ENCODE peak calls at places on chromosomes 7 and 10, in eight cellular contexts. K, O, Y, V, F, H, R and Z are unnamed samples.

GRCh38 chr7:114944742-114945625 is 23.1 kb downstream of the MDFIC start:
- DNase-seq in K (no peak), O (peak; percentile 63), Y (no peak), V (peak; percentile 61), F (peak; percentile 31), H (no peak), R (no peak), Z (no peak)

GRCh38 chr7:135023622-135024021 is 37.3 kb downstream of the AGBL3 start:
- DNase-seq in K (no peak), O (no peak), Y (no peak), V (no peak), F (no peak), H (no peak), R (no peak), Z (no peak)

GRCh38 chr10:52883996-52884871 is 111.7 kb upstream of the MBL2 start:
- DNase-seq in K (no peak), O (peak; percentile 78), Y (no peak), V (peak; percentile 83), F (peak; percentile 47), H (peak; percentile 91), R (no peak), Z (peak; percentile 96)

GRCh38 chr7:88344956-88345832 is 38.5 kb upstream of the STEAP4 start:
- DNase-seq in K (no peak), O (peak; percentile 76), Y (peak; percentile 88), V (peak; percentile 86), F (peak; percentile 41), H (no peak), R (peak; percentile 80), Z (peak; percentile 68)

GRCh38 chr10:69089638-69090599 is 2.0 kb downstream of the SRGN start:
- DNase-seq in K (peak; percentile 71), O (no peak), Y (no peak), V (no peak), F (peak; percentile 51), H (no peak), R (no peak), Z (no peak)

GRCh38 chr10:101682172-101682825 is 12.7 kb downstream of the FBXW4 start:
- DNase-seq in K (no peak), O (no peak), Y (no peak), V (no peak), F (no peak), H (no peak), R (no peak), Z (no peak)

GRCh38 chr7:36306722-36307121 is 82.9 kb upstream of the ANLN start:
- DNase-seq in K (peak; percentile 31), O (no peak), Y (no peak), V (no peak), F (peak; percentile 15), H (no peak), R (no peak), Z (no peak)

GRCh38 chr10:45602082-45602730 is 70.4 kb downstream of the ZFAND4 start:
- DNase-seq in K (no peak), O (no peak), Y (no peak), V (no peak), F (no peak), H (no peak), R (no peak), Z (no peak)

GRCh38 chr7:150389532-150389816 is 10.3 kb downstream of the ZNF775 start:
- DNase-seq in K (no peak), O (no peak), Y (no peak), V (no peak), F (no peak), H (no peak), R (no peak), Z (no peak)

GRCh38 chr7:14229047-14229446 is 239.6 kb upstream of the ETV1 start:
- DNase-seq in K (no peak), O (no peak), Y (no peak), V (no peak), F (no peak), H (no peak), R (no peak), Z (no peak)

GRCh38 chr10:119289227-119289925 is 82.0 kb downstream of the GRK5 start:
- DNase-seq in K (no peak), O (no peak), Y (no peak), V (no peak), F (peak; percentile 50), H (no peak), R (no peak), Z (no peak)

GRCh38 chr10:77909755-77910375 is 16.7 kb downstream of the DLG5 start:
- DNase-seq in K (no peak), O (peak; percentile 83), Y (no peak), V (no peak), F (peak; percentile 54), H (peak; percentile 49), R (no peak), Z (peak; percentile 80)

GRCh38 chr10:77906863-77907861 is 19.4 kb downstream of the DLG5 start:
- DNase-seq in K (no peak), O (no peak), Y (no peak), V (no peak), F (no peak), H (no peak), R (no peak), Z (no peak)

GRCh38 chr10:77909021-77909754 is 17.4 kb downstream of the DLG5 start:
- DNase-seq in K (no peak), O (no peak), Y (no peak), V (no peak), F (no peak), H (no peak), R (no peak), Z (no peak)

GRCh38 chr10:77910524-77911145 is 15.9 kb downstream of the DLG5 start:
- DNase-seq in K (no peak), O (no peak), Y (no peak), V (no peak), F (no peak), H (no peak), R (no peak), Z (no peak)

DNA sequence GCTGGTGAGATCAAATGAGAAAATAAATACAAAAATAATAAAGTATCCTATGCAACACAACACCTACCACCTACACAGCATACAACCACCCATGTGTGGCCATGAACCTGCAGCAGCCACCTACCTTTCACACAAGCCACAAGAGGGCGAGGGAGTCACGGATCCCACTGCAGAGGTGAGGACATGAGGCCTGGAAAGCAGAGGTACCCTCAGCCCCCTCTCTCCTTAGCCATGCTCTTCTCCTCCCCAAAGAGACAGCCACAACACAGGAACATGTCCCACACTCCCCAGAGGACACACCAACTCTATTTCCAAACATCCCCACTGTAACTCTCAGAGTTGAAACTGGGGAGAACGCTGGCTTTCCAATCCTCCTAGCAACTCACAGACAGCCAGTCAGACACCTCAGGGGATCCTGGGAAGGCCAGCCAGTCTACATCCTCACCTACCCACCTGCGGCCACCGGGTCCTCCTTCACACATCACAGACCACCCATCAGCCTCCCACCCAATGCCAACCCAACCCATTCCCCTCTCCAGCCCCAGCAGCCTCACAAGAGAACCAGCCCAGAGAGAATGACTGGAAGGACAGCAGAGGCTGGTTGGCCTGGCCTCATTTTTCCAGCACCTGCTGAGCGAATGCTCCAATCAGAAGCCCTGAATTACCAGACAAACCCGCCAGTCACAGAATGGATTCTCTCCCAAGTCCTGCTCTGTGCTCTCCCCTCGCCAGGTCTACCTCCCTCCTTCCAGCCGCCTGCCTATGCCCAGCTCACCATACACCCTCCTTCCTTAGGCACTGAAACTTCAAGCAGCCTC is 18.4 kb downstream of the DLG5 start:
- DNase-seq in K (no peak), O (no peak), Y (no peak), V (peak; percentile 85), F (no peak), H (no peak), R (no peak), Z (peak; percentile 56)
- TF ChIP-seq CTCF in K (no peak), O (peak; percentile 18), Y (no peak), V (peak; percentile 84), F (no peak), H (peak; percentile 47), R (no peak), Z (peak; percentile 41)

DNA sequence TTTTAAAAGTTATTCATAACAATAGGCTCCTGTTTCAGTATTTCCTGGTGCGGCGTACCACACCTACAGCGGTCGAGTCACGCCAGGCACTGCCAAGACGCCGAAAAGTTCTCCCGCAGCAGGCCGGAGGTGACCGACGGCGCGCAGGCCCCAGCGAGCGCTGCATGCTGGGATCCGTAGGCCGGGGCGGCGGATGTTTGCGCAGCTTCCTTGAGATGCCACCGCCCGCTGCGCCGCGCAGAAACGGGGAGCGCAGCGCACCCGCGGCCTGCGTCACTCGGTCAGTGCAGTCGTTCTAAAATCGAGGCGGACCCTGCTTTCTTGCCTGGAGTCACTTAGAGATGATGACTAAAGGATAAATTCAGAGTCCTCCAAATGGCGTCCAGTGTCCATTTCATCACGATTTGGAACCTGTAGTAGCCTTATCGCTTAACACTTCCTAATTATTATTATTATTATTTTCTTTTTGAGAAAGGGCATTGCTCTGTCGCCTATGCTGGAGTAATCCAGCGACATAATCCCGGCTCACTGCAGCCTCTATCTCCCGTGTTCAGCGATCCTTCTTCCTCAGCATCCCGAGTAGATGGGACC is 1.3 kb upstream of the KIF11 start:
- DNase-seq in K (peak; percentile 93), O (peak; percentile 95), Y (peak; percentile 99), V (peak; percentile 93), F (peak; percentile 94), H (peak; percentile 87), R (peak; percentile 97), Z (peak; percentile 93)
- H3K4me3 ChIP-seq in K (peak overlapping the region; percentile 82), O (peak overlapping the region; percentile 27), Y (peak overlapping the region; percentile 79), V (peak overlapping the region; percentile 73), F (peak overlapping the region; percentile 63), H (peak overlapping the region; percentile 93), R (peak overlapping the region; percentile 86), Z (peak overlapping the region; percentile 80)

GRCh38 chr10:133129854-133130495 is 30.0 kb upstream of the KNDC1 start:
- DNase-seq in K (no peak), O (no peak), Y (peak; percentile 62), V (no peak), F (no peak), H (no peak), R (no peak), Z (peak; percentile 38)

GRCh38 chr10:133129151-133129853 is 30.7 kb upstream of the KNDC1 start:
- DNase-seq in K (no peak), O (no peak), Y (peak; percentile 68), V (peak; percentile 50), F (no peak), H (no peak), R (peak; percentile 56), Z (peak; percentile 37)

GRCh38 chr10:133131053-133131452 is 29.0 kb upstream of the KNDC1 start:
- DNase-seq in K (peak; percentile 43), O (no peak), Y (peak; percentile 55), V (peak; percentile 67), F (no peak), H (no peak), R (no peak), Z (peak; percentile 42)

GRCh38 chr10:133131754-133132710 is 28.0 kb upstream of the KNDC1 start:
- DNase-seq in K (no peak), O (no peak), Y (peak; percentile 69), V (peak; percentile 44), F (peak; percentile 20), H (no peak), R (no peak), Z (peak; percentile 33)

GRCh38 chr10:133130602-133131001 is 29.4 kb upstream of the KNDC1 start:
- DNase-seq in K (no peak), O (no peak), Y (no peak), V (no peak), F (no peak), H (no peak), R (no peak), Z (no peak)
- H3K4me1 ChIP-seq in K (no peaks in the 10 kb centered on the region), O (no peaks in the 10 kb centered on the region), Y (no peaks in the 10 kb centered on the region), V (no peaks in the 10 kb centered on the region), F (no peaks in the 10 kb centered on the region), H (no peaks in the 10 kb centered on the region), R (no peaks in the 10 kb centered on the region), Z (no peaks in the 10 kb centered on the region)

DNA sequence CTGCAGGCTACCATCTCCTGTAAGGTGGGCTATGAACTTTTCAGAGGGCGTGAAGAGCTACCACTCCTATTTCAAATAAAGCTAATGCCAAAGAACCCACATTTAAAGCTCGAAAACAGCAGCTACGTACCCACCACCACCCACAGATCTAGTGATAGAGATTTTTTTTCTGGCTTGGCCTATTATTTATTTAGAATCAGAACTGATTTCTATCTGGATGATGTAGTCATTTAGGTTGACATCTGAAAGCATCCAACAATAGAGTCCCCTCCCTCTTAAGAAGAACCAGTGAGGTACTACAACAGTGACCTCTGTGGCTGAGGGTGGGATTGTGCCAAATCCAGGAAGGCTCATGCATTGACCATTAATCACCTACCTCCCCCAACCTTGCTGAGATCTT is 113.8 kb upstream of the ADO start:
- DNase-seq in K (no peak), O (no peak), Y (no peak), V (peak; percentile 78), F (no peak), H (no peak), R (no peak), Z (no peak)
- TF ChIP-seq CTCF in K (no peak), O (no peak), Y (no peak), V (peak; percentile 65), F (no peak), H (no peak), R (no peak), Z (peak; percentile 17)